ENCODE peak calls at places on chromosomes 6 and 20, in five cellular contexts. One of them, this sample, is unnamed.

GRCh38 chr6:13524801-13525508 is 37.6 kb upstream of the GFOD1 start:
- DNase-seq in esophagus squamous epithelium: no peak
- DNase-seq in spleen: no peak
- DNase-seq in A549: no peak
- DNase-seq in ovary: no peak
- DNase-seq in this sample: no peak

GRCh38 chr20:1377341-1377871 is 15.4 kb downstream of the FKBP1A start:
- DNase-seq in A549: no peak
- DNase-seq in esophagus squamous epithelium: no peak
- DNase-seq in spleen: no peak
- DNase-seq in ovary: no peak
- DNase-seq in this sample: no peak

GRCh38 chr6:20279608-20280287 is 67.5 kb upstream of the MBOAT1 start:
- DNase-seq in spleen: no peak
- DNase-seq in esophagus squamous epithelium: no peak
- DNase-seq in A549: no peak
- DNase-seq in ovary: no peak
- DNase-seq in this sample: no peak

GRCh38 chr6:162178666-162179065 is 548.9 kb downstream of the PRKN start:
- DNase-seq in esophagus squamous epithelium: no peak
- DNase-seq in spleen: no peak
- DNase-seq in A549: no peak
- DNase-seq in ovary: no peak
- DNase-seq in this sample: no peak

GRCh38 chr6:50850223-50850751 is 31.6 kb downstream of the TFAP2B start:
- DNase-seq in esophagus squamous epithelium: no peak
- DNase-seq in A549: no peak
- DNase-seq in spleen: no peak
- DNase-seq in ovary: no peak
- DNase-seq in this sample: peak; percentile 54

GRCh38 chr6:129966125-129966524 is 52.3 kb upstream of the L3MBTL3 start:
- DNase-seq in spleen: no peak
- DNase-seq in ovary: no peak
- DNase-seq in esophagus squamous epithelium: no peak
- DNase-seq in A549: no peak
- DNase-seq in this sample: no peak

GRCh38 chr6:126228001-126228791 is 111.7 kb upstream of the CENPW start:
- DNase-seq in spleen: no peak
- DNase-seq in A549: no peak
- DNase-seq in ovary: no peak
- DNase-seq in esophagus squamous epithelium: no peak
- DNase-seq in this sample: no peak

GRCh38 chr20:59825944-59826759 is 107.3 kb downstream of the SYCP2 start:
- DNase-seq in A549: no peak
- DNase-seq in spleen: peak; percentile 59
- DNase-seq in ovary: no peak
- DNase-seq in esophagus squamous epithelium: no peak
- DNase-seq in this sample: peak; percentile 44

GRCh38 chr20:3323398-3323797 is 84.1 kb downstream of the DNAAF9 start:
- DNase-seq in ovary: no peak
- DNase-seq in A549: no peak
- DNase-seq in spleen: no peak
- DNase-seq in esophagus squamous epithelium: no peak
- DNase-seq in this sample: no peak

GRCh38 chr6:159130846-159131245 is 38.4 kb upstream of the FNDC1 start:
- DNase-seq in esophagus squamous epithelium: no peak
- DNase-seq in A549: no peak
- DNase-seq in ovary: no peak
- DNase-seq in spleen: no peak
- DNase-seq in this sample: no peak

GRCh38 chr6:132964101-132964867 is 149.9 kb downstream of the RPS12 start:
- DNase-seq in spleen: no peak
- DNase-seq in esophagus squamous epithelium: no peak
- DNase-seq in A549: no peak
- DNase-seq in ovary: no peak
- DNase-seq in this sample: no peak

GRCh38 chr6:35587167-35587566 is 74.5 kb upstream of the TULP1 start:
- DNase-seq in A549: no peak
- DNase-seq in ovary: no peak
- DNase-seq in esophagus squamous epithelium: no peak
- DNase-seq in spleen: no peak
- DNase-seq in this sample: no peak

GRCh38 chr6:138404666-138405337 is 779 bp downstream of the HEBP2 start:
- DNase-seq in ovary: peak; percentile 25
- DNase-seq in spleen: peak; percentile 90
- DNase-seq in A549: peak; percentile 25
- DNase-seq in esophagus squamous epithelium: no peak
- DNase-seq in this sample: peak; percentile 29

GRCh38 chr6:90219168-90219985 is 77.3 kb downstream of the BACH2 start:
- DNase-seq in esophagus squamous epithelium: no peak
- DNase-seq in A549: no peak
- DNase-seq in spleen: no peak
- DNase-seq in ovary: peak; percentile 51
- DNase-seq in this sample: peak; percentile 64

GRCh38 chr6:157148391-157149323 is 174.7 kb downstream of the TMEM242 start:
- DNase-seq in ovary: peak; percentile 45
- DNase-seq in spleen: no peak
- DNase-seq in esophagus squamous epithelium: no peak
- DNase-seq in A549: peak; percentile 82
- DNase-seq in this sample: peak; percentile 47

GRCh38 chr6:156777866-156778614 is 862 bp downstream of the ARID1B start:
- DNase-seq in spleen: peak; percentile 95
- DNase-seq in esophagus squamous epithelium: peak; percentile 23
- DNase-seq in A549: peak; percentile 21
- DNase-seq in ovary: peak; percentile 67
- DNase-seq in this sample: peak; percentile 47

GRCh38 chr6:36769676-36770499 is 69.4 kb downstream of the CPNE5 start:
- DNase-seq in esophagus squamous epithelium: no peak
- DNase-seq in ovary: no peak
- DNase-seq in spleen: peak; percentile 87
- DNase-seq in A549: no peak
- DNase-seq in this sample: no peak

GRCh38 chr6:30615219-30615957 is 1.7 kb downstream of the PPP1R10 start:
- DNase-seq in A549: no peak
- DNase-seq in ovary: no peak
- DNase-seq in esophagus squamous epithelium: no peak
- DNase-seq in spleen: no peak
- DNase-seq in this sample: peak; percentile 60

DNA sequence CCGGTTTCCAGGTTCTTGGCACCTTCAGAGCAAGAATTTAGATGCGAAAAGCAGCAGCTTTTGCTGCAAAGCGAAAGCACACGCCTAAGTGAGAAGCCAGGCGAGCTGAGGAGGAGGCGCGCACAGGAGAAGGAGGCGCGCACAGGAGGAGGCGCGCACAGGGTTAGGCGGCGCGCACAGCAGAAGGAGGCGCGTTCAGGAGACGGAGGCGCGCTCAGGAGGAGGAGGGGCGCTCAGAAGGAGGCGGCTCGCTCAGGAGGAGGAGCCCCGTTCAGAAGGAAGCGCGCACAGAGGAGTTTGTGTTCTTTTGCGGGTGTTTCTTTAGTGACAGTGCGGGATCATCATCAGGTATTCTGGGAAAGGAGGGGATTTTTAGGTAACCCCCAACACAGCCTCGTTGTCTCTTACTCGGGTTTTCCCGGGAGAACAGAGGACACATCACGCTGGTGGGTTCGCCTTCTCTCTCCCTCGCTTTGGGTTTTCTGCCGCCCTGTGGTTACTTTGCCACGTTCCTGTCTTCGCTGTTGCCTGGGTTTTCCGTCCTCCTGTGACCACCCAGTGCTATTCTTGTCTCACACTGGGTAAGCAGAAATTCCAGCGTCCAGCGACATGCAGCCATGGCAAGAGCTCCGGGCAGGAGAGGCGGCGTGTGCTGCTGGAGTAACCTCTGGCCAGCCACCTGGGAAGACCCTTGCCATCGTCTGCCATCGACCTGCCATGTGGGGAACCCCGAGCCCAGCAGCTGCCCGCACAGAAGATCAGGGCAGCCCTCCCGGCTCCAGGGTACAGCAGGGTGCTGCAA is 47.0 kb downstream of the WDR27 start:
- DNase-seq in spleen: peak; percentile 93
- DNase-seq in A549: no peak
- DNase-seq in ovary: peak; percentile 78
- DNase-seq in esophagus squamous epithelium: no peak
- DNase-seq in this sample: peak; percentile 76
- TF ChIP-seq POLR2A in spleen: no peak
- TF ChIP-seq POLR2A in A549: no peak
- TF ChIP-seq POLR2A in ovary: peak; percentile 20
- TF ChIP-seq POLR2A in esophagus squamous epithelium: no peak
- TF ChIP-seq POLR2A in this sample: peak; percentile 61

DNA sequence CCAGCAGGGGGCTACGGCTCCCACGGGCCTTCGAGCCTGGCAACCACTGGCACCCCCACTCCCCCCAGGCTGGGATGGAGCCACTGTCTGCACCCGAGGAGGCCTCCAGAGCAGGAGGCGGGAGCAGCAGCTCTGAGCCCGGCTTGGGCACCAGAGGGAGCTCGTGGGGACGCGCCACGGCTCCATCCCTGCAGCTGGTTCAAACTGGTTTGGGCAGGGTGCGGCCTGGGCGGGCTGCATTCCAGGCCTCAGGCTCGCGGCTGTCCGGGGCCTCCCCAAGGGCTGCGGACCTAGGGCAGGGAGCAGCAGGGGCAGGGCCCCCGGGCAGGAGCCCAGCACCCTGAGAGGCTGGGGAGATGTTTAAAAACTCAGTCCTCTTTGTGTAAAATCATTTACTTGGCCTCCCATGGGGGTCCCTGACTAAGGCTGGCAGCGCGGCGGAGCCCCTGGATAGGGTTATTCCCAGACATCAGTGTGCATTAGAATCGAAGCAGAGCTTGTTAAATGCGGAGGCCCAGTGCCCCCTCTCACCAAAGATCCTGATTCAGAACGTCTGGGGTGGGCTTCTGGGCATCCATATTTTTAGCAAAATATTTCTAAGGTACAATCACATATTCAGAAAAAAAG is 4.1 kb upstream of the BCAS4 start:
- DNase-seq in A549: peak; percentile 87
- DNase-seq in esophagus squamous epithelium: peak; percentile 32
- DNase-seq in spleen: peak; percentile 95
- DNase-seq in ovary: peak; percentile 93
- DNase-seq in this sample: peak; percentile 84
- H3K4me1 ChIP-seq in A549: peaks cover 32% of the 10 kb centered on the region
- H3K4me1 ChIP-seq in esophagus squamous epithelium: peaks cover 61% of the 10 kb centered on the region
- H3K4me1 ChIP-seq in spleen: peaks cover 16% of the 10 kb centered on the region
- H3K4me1 ChIP-seq in ovary: peaks cover 4% of the 10 kb centered on the region
- H3K4me1 ChIP-seq in this sample: peaks cover 28% of the 10 kb centered on the region

GRCh38 chr20:57401565-57401918 is 10.3 kb downstream of the RBM38 start:
- DNase-seq in esophagus squamous epithelium: no peak
- DNase-seq in A549: no peak
- DNase-seq in ovary: peak; percentile 12
- DNase-seq in spleen: no peak
- DNase-seq in this sample: no peak

GRCh38 chr20:57398901-57399535 is 7.8 kb downstream of the RBM38 start:
- DNase-seq in spleen: peak; percentile 82
- DNase-seq in esophagus squamous epithelium: no peak
- DNase-seq in A549: no peak
- DNase-seq in ovary: peak; percentile 20
- DNase-seq in this sample: no peak

GRCh38 chr20:57400821-57401564 is 9.8 kb downstream of the RBM38 start:
- DNase-seq in A549: no peak
- DNase-seq in ovary: peak; percentile 27
- DNase-seq in esophagus squamous epithelium: no peak
- DNase-seq in spleen: peak; percentile 95
- DNase-seq in this sample: no peak

GRCh38 chr20:57399587-57400261 is 8.5 kb downstream of the RBM38 start:
- DNase-seq in esophagus squamous epithelium: no peak
- DNase-seq in spleen: peak; percentile 87
- DNase-seq in ovary: peak; percentile 45
- DNase-seq in A549: no peak
- DNase-seq in this sample: peak; percentile 41

GRCh38 chr20:57400262-57400701 is 9.1 kb downstream of the RBM38 start:
- DNase-seq in spleen: peak; percentile 85
- DNase-seq in ovary: peak; percentile 19
- DNase-seq in esophagus squamous epithelium: no peak
- DNase-seq in A549: no peak
- DNase-seq in this sample: no peak
- TF ChIP-seq CTCF in spleen: peak; percentile 41
- TF ChIP-seq CTCF in ovary: no peak
- TF ChIP-seq CTCF in esophagus squamous epithelium: no peak
- TF ChIP-seq CTCF in A549: no peak
- TF ChIP-seq CTCF in this sample: no peak

DNA sequence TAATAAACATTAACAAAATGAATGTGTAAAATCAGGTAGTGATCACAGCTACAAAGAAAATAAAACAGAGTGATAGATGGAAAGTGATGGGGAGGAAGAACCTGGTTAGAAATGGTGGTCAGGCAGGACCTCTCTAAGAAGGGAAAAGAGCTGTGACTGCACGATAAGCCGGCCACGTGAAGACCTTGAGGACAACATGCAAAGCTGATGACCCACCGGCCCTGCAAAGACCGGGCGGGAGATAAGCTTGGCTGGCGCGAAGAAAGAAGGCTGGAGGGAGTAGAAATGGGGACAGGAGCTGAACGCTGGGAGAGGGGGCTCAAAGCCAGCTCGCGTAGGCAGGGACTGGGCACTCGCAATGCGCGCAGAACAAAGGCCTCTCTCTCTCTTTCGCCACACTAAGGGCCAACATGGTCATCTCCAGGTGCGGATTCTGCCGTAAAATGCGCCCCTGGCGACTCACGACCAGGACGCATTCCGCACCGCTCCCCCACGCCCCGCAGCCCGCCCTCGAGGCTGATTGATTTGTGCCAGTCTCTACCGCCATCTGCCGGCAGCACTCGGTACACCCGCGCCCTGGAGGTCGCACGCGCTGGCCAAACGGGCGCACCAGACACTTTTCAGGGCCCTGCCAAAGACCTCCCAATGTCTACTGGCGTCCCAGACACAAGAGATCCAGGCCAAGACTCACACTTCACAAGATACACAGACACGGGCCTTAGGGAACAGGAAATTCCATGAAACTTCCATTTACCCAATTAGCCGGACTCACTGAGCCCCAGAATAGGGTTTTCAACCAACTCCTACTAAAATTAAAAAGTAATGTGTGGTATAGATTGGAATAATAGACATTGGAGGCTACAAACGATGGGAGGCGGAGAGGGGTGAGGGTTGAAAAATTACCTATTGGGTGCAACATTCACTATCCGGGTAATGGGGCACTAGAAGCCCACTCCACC is 9.4 kb downstream of the DEFB132 start:
- DNase-seq in spleen: peak; percentile 96
- DNase-seq in esophagus squamous epithelium: peak; percentile 24
- DNase-seq in ovary: peak; percentile 88
- DNase-seq in A549: peak; percentile 91
- DNase-seq in this sample: peak; percentile 90
- TF ChIP-seq POLR2A in spleen: no peak
- TF ChIP-seq POLR2A in esophagus squamous epithelium: no peak
- TF ChIP-seq POLR2A in ovary: no peak
- TF ChIP-seq POLR2A in A549: peak; percentile 51
- TF ChIP-seq POLR2A in this sample: no peak